ENCODE peak calls at places on chromosomes 12 and 14, in ten cellular contexts. One of them, this sample, is unnamed.

GRCh38 chr12:132168311-132169031 is 24.2 kb downstream of the NOC4L start:
- DNase-seq in AG09309: no peak
- DNase-seq in psoas muscle: peak
- DNase-seq in lower lobe of right lung: no peak
- DNase-seq in nephron progenitor cell: no peak
- DNase-seq in cardiac muscle cell: no peak
- DNase-seq in Panc1: no peak
- DNase-seq in progenitor cell of endocrine pancreas: no peak
- DNase-seq in endothelial cell: no peak
- DNase-seq in fibroblast of mammary gland: no peak
- DNase-seq in this sample: no peak

GRCh38 chr14:49950275-49951250 is 57.7 kb downstream of the ARF6 start:
- DNase-seq in AG09309: no peak
- DNase-seq in psoas muscle: no peak
- DNase-seq in lower lobe of right lung: peak
- DNase-seq in nephron progenitor cell: no peak
- DNase-seq in cardiac muscle cell: no peak
- DNase-seq in Panc1: no peak
- DNase-seq in progenitor cell of endocrine pancreas: no peak
- DNase-seq in endothelial cell: no peak
- DNase-seq in fibroblast of mammary gland: peak
- DNase-seq in this sample: no peak

GRCh38 chr14:49687942-49688700 is at the start of gene POLE2:
- DNase-seq in AG09309: no peak
- DNase-seq in psoas muscle: peak
- DNase-seq in lower lobe of right lung: peak
- DNase-seq in nephron progenitor cell: peak
- DNase-seq in cardiac muscle cell: peak
- DNase-seq in Panc1: no peak
- DNase-seq in progenitor cell of endocrine pancreas: peak
- DNase-seq in endothelial cell: peak
- DNase-seq in fibroblast of mammary gland: peak
- DNase-seq in this sample: no peak

GRCh38 chr12:127144770-127145169 is 1122.2 kb upstream of the TMEM132C start:
- DNase-seq in AG09309: no peak
- DNase-seq in psoas muscle: no peak
- DNase-seq in lower lobe of right lung: no peak
- DNase-seq in nephron progenitor cell: no peak
- DNase-seq in cardiac muscle cell: no peak
- DNase-seq in Panc1: no peak
- DNase-seq in progenitor cell of endocrine pancreas: no peak
- DNase-seq in endothelial cell: no peak
- DNase-seq in fibroblast of mammary gland: no peak
- DNase-seq in this sample: no peak

GRCh38 chr14:87805315-87805723 is 187.7 kb downstream of the GALC start:
- DNase-seq in AG09309: peak
- DNase-seq in psoas muscle: peak
- DNase-seq in lower lobe of right lung: no peak
- DNase-seq in nephron progenitor cell: peak
- DNase-seq in cardiac muscle cell: peak
- DNase-seq in Panc1: peak
- DNase-seq in progenitor cell of endocrine pancreas: no peak
- DNase-seq in endothelial cell: peak
- DNase-seq in fibroblast of mammary gland: peak
- DNase-seq in this sample: no peak

GRCh38 chr14:28652782-28653181 is 113.8 kb upstream of the FOXG1 start:
- DNase-seq in AG09309: no peak
- DNase-seq in psoas muscle: no peak
- DNase-seq in lower lobe of right lung: no peak
- DNase-seq in nephron progenitor cell: no peak
- DNase-seq in cardiac muscle cell: no peak
- DNase-seq in Panc1: peak
- DNase-seq in progenitor cell of endocrine pancreas: no peak
- DNase-seq in endothelial cell: no peak
- DNase-seq in fibroblast of mammary gland: peak
- DNase-seq in this sample: no peak

GRCh38 chr12:98751580-98752115 is 106.6 kb downstream of the APAF1 start:
- DNase-seq in AG09309: no peak
- DNase-seq in psoas muscle: no peak
- DNase-seq in lower lobe of right lung: no peak
- DNase-seq in nephron progenitor cell: no peak
- DNase-seq in cardiac muscle cell: no peak
- DNase-seq in Panc1: no peak
- DNase-seq in progenitor cell of endocrine pancreas: no peak
- DNase-seq in endothelial cell: no peak
- DNase-seq in fibroblast of mammary gland: no peak
- DNase-seq in this sample: no peak

GRCh38 chr12:46370792-46371717 is 1.5 kb downstream of the SLC38A2 start:
- DNase-seq in AG09309: no peak
- DNase-seq in psoas muscle: peak
- DNase-seq in lower lobe of right lung: peak
- DNase-seq in nephron progenitor cell: peak
- DNase-seq in cardiac muscle cell: peak
- DNase-seq in Panc1: no peak
- DNase-seq in progenitor cell of endocrine pancreas: peak
- DNase-seq in endothelial cell: peak
- DNase-seq in fibroblast of mammary gland: peak
- DNase-seq in this sample: no peak

GRCh38 chr14:38971258-38971921 is 131.6 kb downstream of the SEC23A start:
- DNase-seq in AG09309: no peak
- DNase-seq in psoas muscle: no peak
- DNase-seq in lower lobe of right lung: no peak
- DNase-seq in nephron progenitor cell: no peak
- DNase-seq in cardiac muscle cell: no peak
- DNase-seq in Panc1: no peak
- DNase-seq in progenitor cell of endocrine pancreas: no peak
- DNase-seq in endothelial cell: no peak
- DNase-seq in fibroblast of mammary gland: no peak
- DNase-seq in this sample: no peak

GRCh38 chr12:21413369-21414277 is 23.8 kb upstream of the PYROXD1 start:
- DNase-seq in AG09309: no peak
- DNase-seq in psoas muscle: no peak
- DNase-seq in lower lobe of right lung: no peak
- DNase-seq in nephron progenitor cell: no peak
- DNase-seq in cardiac muscle cell: no peak
- DNase-seq in Panc1: no peak
- DNase-seq in progenitor cell of endocrine pancreas: no peak
- DNase-seq in endothelial cell: no peak
- DNase-seq in fibroblast of mammary gland: no peak
- DNase-seq in this sample: no peak

GRCh38 chr12:71183018-71183417 is 25.2 kb upstream of the TSPAN8 start:
- DNase-seq in AG09309: no peak
- DNase-seq in psoas muscle: no peak
- DNase-seq in lower lobe of right lung: no peak
- DNase-seq in nephron progenitor cell: no peak
- DNase-seq in cardiac muscle cell: peak
- DNase-seq in Panc1: no peak
- DNase-seq in progenitor cell of endocrine pancreas: no peak
- DNase-seq in endothelial cell: no peak
- DNase-seq in fibroblast of mammary gland: peak
- DNase-seq in this sample: no peak

GRCh38 chr12:44053550-44054243 is 217.8 kb downstream of the TMEM117 start:
- DNase-seq in AG09309: peak
- DNase-seq in psoas muscle: no peak
- DNase-seq in lower lobe of right lung: no peak
- DNase-seq in nephron progenitor cell: no peak
- DNase-seq in cardiac muscle cell: peak
- DNase-seq in Panc1: no peak
- DNase-seq in progenitor cell of endocrine pancreas: no peak
- DNase-seq in endothelial cell: no peak
- DNase-seq in fibroblast of mammary gland: peak
- DNase-seq in this sample: no peak

DNA sequence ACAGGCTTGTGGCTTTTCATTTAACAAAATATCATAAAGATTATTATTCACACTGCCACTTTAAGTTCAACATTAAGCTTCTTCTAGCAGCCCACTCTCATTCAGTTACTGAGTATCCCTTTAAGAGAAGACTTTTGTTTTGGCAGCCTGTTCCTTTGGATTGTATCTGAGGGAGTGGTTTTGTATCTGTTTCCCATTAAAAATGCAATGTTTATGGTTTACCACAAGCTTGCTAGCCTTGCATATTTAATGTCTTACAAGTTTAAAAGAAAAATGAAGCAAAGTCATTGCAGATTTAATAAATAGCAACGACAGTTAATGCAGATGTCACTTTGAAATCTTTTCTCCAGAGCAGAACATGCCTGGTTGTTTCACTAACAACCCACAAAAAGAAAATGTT is 2.0 kb downstream of the DCN start:
- DNase-seq in AG09309: peak
- DNase-seq in psoas muscle: no peak
- DNase-seq in lower lobe of right lung: no peak
- DNase-seq in nephron progenitor cell: no peak
- DNase-seq in cardiac muscle cell: peak
- DNase-seq in Panc1: no peak
- DNase-seq in progenitor cell of endocrine pancreas: no peak
- DNase-seq in endothelial cell: no peak
- DNase-seq in fibroblast of mammary gland: peak
- DNase-seq in this sample: no peak
- TF ChIP-seq CTCF in AG09309: no peak
- TF ChIP-seq CTCF in psoas muscle: no peak
- TF ChIP-seq CTCF in lower lobe of right lung: no peak
- TF ChIP-seq CTCF in nephron progenitor cell: no peak
- TF ChIP-seq CTCF in cardiac muscle cell: no peak
- TF ChIP-seq CTCF in Panc1: no peak
- TF ChIP-seq CTCF in progenitor cell of endocrine pancreas: no peak
- TF ChIP-seq CTCF in endothelial cell: no peak
- TF ChIP-seq CTCF in fibroblast of mammary gland: no peak
- TF ChIP-seq CTCF in this sample: no peak

GRCh38 chr12:103886398-103886797 is 43.8 kb upstream of the HSP90B1 start:
- DNase-seq in AG09309: no peak
- DNase-seq in psoas muscle: no peak
- DNase-seq in lower lobe of right lung: no peak
- DNase-seq in nephron progenitor cell: no peak
- DNase-seq in cardiac muscle cell: no peak
- DNase-seq in Panc1: no peak
- DNase-seq in progenitor cell of endocrine pancreas: no peak
- DNase-seq in endothelial cell: no peak
- DNase-seq in fibroblast of mammary gland: no peak
- DNase-seq in this sample: no peak

GRCh38 chr12:103884316-103884715 is 43.3 kb upstream of the NT5DC3 start:
- DNase-seq in AG09309: peak
- DNase-seq in psoas muscle: no peak
- DNase-seq in lower lobe of right lung: no peak
- DNase-seq in nephron progenitor cell: no peak
- DNase-seq in cardiac muscle cell: peak
- DNase-seq in Panc1: no peak
- DNase-seq in progenitor cell of endocrine pancreas: no peak
- DNase-seq in endothelial cell: no peak
- DNase-seq in fibroblast of mammary gland: peak
- DNase-seq in this sample: peak

GRCh38 chr12:103882861-103883596 is 42.0 kb upstream of the NT5DC3 start:
- DNase-seq in AG09309: no peak
- DNase-seq in psoas muscle: no peak
- DNase-seq in lower lobe of right lung: no peak
- DNase-seq in nephron progenitor cell: no peak
- DNase-seq in cardiac muscle cell: peak
- DNase-seq in Panc1: no peak
- DNase-seq in progenitor cell of endocrine pancreas: no peak
- DNase-seq in endothelial cell: no peak
- DNase-seq in fibroblast of mammary gland: no peak
- DNase-seq in this sample: no peak

GRCh38 chr12:103887738-103888137 is 42.5 kb upstream of the HSP90B1 start:
- DNase-seq in AG09309: no peak
- DNase-seq in psoas muscle: no peak
- DNase-seq in lower lobe of right lung: no peak
- DNase-seq in nephron progenitor cell: no peak
- DNase-seq in cardiac muscle cell: no peak
- DNase-seq in Panc1: no peak
- DNase-seq in progenitor cell of endocrine pancreas: no peak
- DNase-seq in endothelial cell: no peak
- DNase-seq in fibroblast of mammary gland: peak
- DNase-seq in this sample: no peak
- TF ChIP-seq CTCF in AG09309: no peak
- TF ChIP-seq CTCF in psoas muscle: no peak
- TF ChIP-seq CTCF in lower lobe of right lung: no peak
- TF ChIP-seq CTCF in nephron progenitor cell: no peak
- TF ChIP-seq CTCF in cardiac muscle cell: no peak
- TF ChIP-seq CTCF in Panc1: no peak
- TF ChIP-seq CTCF in progenitor cell of endocrine pancreas: no peak
- TF ChIP-seq CTCF in endothelial cell: no peak
- TF ChIP-seq CTCF in fibroblast of mammary gland: no peak
- TF ChIP-seq CTCF in this sample: no peak

GRCh38 chr14:57533214-57533613 is 39.6 kb upstream of the CCDC198 start:
- DNase-seq in AG09309: no peak
- DNase-seq in psoas muscle: no peak
- DNase-seq in lower lobe of right lung: no peak
- DNase-seq in nephron progenitor cell: no peak
- DNase-seq in cardiac muscle cell: peak
- DNase-seq in Panc1: peak
- DNase-seq in progenitor cell of endocrine pancreas: no peak
- DNase-seq in endothelial cell: peak
- DNase-seq in fibroblast of mammary gland: peak
- DNase-seq in this sample: no peak
- TF ChIP-seq CTCF in AG09309: peak
- TF ChIP-seq CTCF in psoas muscle: peak
- TF ChIP-seq CTCF in lower lobe of right lung: peak
- TF ChIP-seq CTCF in nephron progenitor cell: peak
- TF ChIP-seq CTCF in cardiac muscle cell: peak
- TF ChIP-seq CTCF in Panc1: peak
- TF ChIP-seq CTCF in progenitor cell of endocrine pancreas: peak
- TF ChIP-seq CTCF in endothelial cell: peak
- TF ChIP-seq CTCF in fibroblast of mammary gland: peak
- TF ChIP-seq CTCF in this sample: peak

GRCh38 chr12:31260840-31261239 is 65.1 kb downstream of the SINHCAF start:
- DNase-seq in AG09309: no peak
- DNase-seq in psoas muscle: no peak
- DNase-seq in lower lobe of right lung: no peak
- DNase-seq in nephron progenitor cell: no peak
- DNase-seq in cardiac muscle cell: no peak
- DNase-seq in Panc1: no peak
- DNase-seq in progenitor cell of endocrine pancreas: no peak
- DNase-seq in endothelial cell: no peak
- DNase-seq in fibroblast of mammary gland: no peak
- DNase-seq in this sample: no peak

GRCh38 chr12:31261744-31262143 is 64.2 kb downstream of the SINHCAF start:
- DNase-seq in AG09309: no peak
- DNase-seq in psoas muscle: no peak
- DNase-seq in lower lobe of right lung: no peak
- DNase-seq in nephron progenitor cell: no peak
- DNase-seq in cardiac muscle cell: no peak
- DNase-seq in Panc1: no peak
- DNase-seq in progenitor cell of endocrine pancreas: no peak
- DNase-seq in endothelial cell: no peak
- DNase-seq in fibroblast of mammary gland: no peak
- DNase-seq in this sample: no peak

GRCh38 chr12:31259136-31259881 is 66.6 kb downstream of the SINHCAF start:
- DNase-seq in AG09309: no peak
- DNase-seq in psoas muscle: no peak
- DNase-seq in lower lobe of right lung: no peak
- DNase-seq in nephron progenitor cell: no peak
- DNase-seq in cardiac muscle cell: peak
- DNase-seq in Panc1: no peak
- DNase-seq in progenitor cell of endocrine pancreas: no peak
- DNase-seq in endothelial cell: no peak
- DNase-seq in fibroblast of mammary gland: no peak
- DNase-seq in this sample: no peak

GRCh38 chr12:31263661-31264060 is 62.3 kb downstream of the SINHCAF start:
- DNase-seq in AG09309: no peak
- DNase-seq in psoas muscle: no peak
- DNase-seq in lower lobe of right lung: no peak
- DNase-seq in nephron progenitor cell: no peak
- DNase-seq in cardiac muscle cell: no peak
- DNase-seq in Panc1: no peak
- DNase-seq in progenitor cell of endocrine pancreas: no peak
- DNase-seq in endothelial cell: no peak
- DNase-seq in fibroblast of mammary gland: peak
- DNase-seq in this sample: no peak

GRCh38 chr12:31257784-31258183 is 68.2 kb downstream of the SINHCAF start:
- DNase-seq in AG09309: no peak
- DNase-seq in psoas muscle: no peak
- DNase-seq in lower lobe of right lung: no peak
- DNase-seq in nephron progenitor cell: no peak
- DNase-seq in cardiac muscle cell: no peak
- DNase-seq in Panc1: no peak
- DNase-seq in progenitor cell of endocrine pancreas: no peak
- DNase-seq in endothelial cell: no peak
- DNase-seq in fibroblast of mammary gland: no peak
- DNase-seq in this sample: no peak
- TF ChIP-seq CTCF in AG09309: no peak
- TF ChIP-seq CTCF in psoas muscle: no peak
- TF ChIP-seq CTCF in lower lobe of right lung: no peak
- TF ChIP-seq CTCF in nephron progenitor cell: no peak
- TF ChIP-seq CTCF in cardiac muscle cell: no peak
- TF ChIP-seq CTCF in Panc1: no peak
- TF ChIP-seq CTCF in progenitor cell of endocrine pancreas: no peak
- TF ChIP-seq CTCF in endothelial cell: no peak
- TF ChIP-seq CTCF in fibroblast of mammary gland: no peak
- TF ChIP-seq CTCF in this sample: no peak

This sample was measured in AG04450.